ENCODE peak calls at places on chromosomes 13 and 19, in five cellular contexts. E is HCT116, M is SK-N-SH, O is HepG2, B is H1. K is an unnamed sample.

GRCh38 chr19:18202759-18203407 is 959 bp downstream of the RAB3A start:
- DNase-seq in O (no peak), E (no peak), B (no peak), M (peak; percentile 70), K (no peak)

GRCh38 chr13:72097568-72097967 is 230.6 kb upstream of the DACH1 start:
- DNase-seq in O (no peak), M (no peak), E (no peak), B (no peak), K (no peak)

GRCh38 chr19:16860118-16860517 is 28.7 kb upstream of the F2RL3 start:
- DNase-seq in B (no peak), O (no peak), M (no peak), E (no peak), K (no peak)

GRCh38 chr13:109496216-109496615 is 290.2 kb downstream of the IRS2 start:
- DNase-seq in M (no peak), O (no peak), E (no peak), B (no peak), K (no peak)

GRCh38 chr19:771332-771785 is 20.4 kb downstream of the MISP start:
- DNase-seq in O (peak; percentile 63), E (peak; percentile 55), M (peak; percentile 80), B (no peak), K (peak; percentile 66)

GRCh38 chr19:4057913-4058695 is 8.6 kb downstream of the ZBTB7A start:
- DNase-seq in O (peak; percentile 90), B (no peak), E (peak; percentile 42), M (no peak), K (no peak)

GRCh38 chr19:16527971-16528521 is 14.2 kb downstream of the CHERP start:
- DNase-seq in O (no peak), E (no peak), B (no peak), M (peak; percentile 61), K (peak; percentile 22)

GRCh38 chr13:59247166-59247565 is 916.6 kb downstream of the DIAPH3 start:
- DNase-seq in M (no peak), E (no peak), O (no peak), B (no peak), K (peak; percentile 12)

GRCh38 chr19:42879613-42880012 is at the start of gene PSG1:
- DNase-seq in B (no peak), O (no peak), M (no peak), E (no peak), K (no peak)

GRCh38 chr13:113184568-113185440 is 23.7 kb downstream of the PCID2 start:
- DNase-seq in E (no peak), B (no peak), O (no peak), M (no peak), K (no peak)

GRCh38 chr19:5005096-5005495 is 36.2 kb downstream of the KDM4B start:
- DNase-seq in E (no peak), B (no peak), M (no peak), O (no peak), K (no peak)

GRCh38 chr19:34305221-34306058 is 51.1 kb downstream of the GARRE1 start:
- DNase-seq in O (no peak), M (no peak), E (no peak), B (no peak), K (no peak)

GRCh38 chr13:99870541-99870940 is 101.0 kb downstream of the ZIC5 start:
- DNase-seq in B (no peak), M (no peak), E (no peak), O (no peak), K (no peak)

GRCh38 chr13:99218969-99219368 is 18.3 kb downstream of the UBAC2 start:
- DNase-seq in M (no peak), O (no peak), E (no peak), B (no peak), K (no peak)

GRCh38 chr13:34208326-34208725 is 390.4 kb downstream of the RFC3 start:
- DNase-seq in M (no peak), B (no peak), O (no peak), E (no peak), K (no peak)

GRCh38 chr13:36418022-36418805 is 14.1 kb upstream of the CCNA1 start:
- DNase-seq in E (no peak), O (no peak), B (no peak), M (no peak), K (no peak)

GRCh38 chr19:2426661-2427322 is 594 bp downstream of the TIMM13 start:
- DNase-seq in E (peak; percentile 16), B (no peak), M (peak; percentile 94), O (peak; percentile 64), K (peak; percentile 37)
- TF ChIP-seq JUND in E (no peak), B (no peak), M (no peak), O (no peak), K (no peak)

GRCh38 chr19:46404039-46404883 is 9.1 kb downstream of the CCDC8 start:
- DNase-seq in M (no peak), O (peak; percentile 69), E (no peak), B (no peak), K (no peak)
- TF ChIP-seq JUND in M (no peak), O (no peak), E (no peak), B (no peak), K (no peak)

DNA sequence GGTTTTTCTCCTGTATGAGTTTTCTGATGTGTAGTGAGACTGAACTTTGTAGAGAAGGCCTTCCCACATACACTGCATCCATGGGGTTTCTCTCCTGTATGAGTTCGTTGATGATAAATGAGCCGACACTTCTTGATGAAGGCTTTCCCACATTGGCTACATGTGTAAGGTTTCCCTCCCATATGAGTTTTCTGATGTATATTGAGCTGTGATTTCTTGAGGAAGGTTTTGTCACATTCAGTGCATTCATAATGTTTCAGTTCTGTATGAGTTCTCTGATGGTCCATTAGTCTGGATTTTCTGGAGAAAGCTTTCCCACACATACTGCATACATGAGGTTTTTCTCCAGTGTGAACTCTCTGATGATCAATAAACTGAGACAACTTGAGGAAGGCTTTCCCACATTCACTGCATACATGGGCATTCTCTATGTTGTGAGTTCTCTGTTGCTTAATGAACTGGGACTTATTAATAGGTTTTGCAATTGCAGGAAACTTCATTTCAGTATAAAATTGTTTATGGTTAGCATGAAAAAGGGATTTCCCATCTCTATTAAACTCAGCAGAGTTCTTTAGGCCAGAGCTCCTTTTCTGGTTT is 7.5 kb upstream of the ZNF350 start:
- DNase-seq in O (no peak), B (no peak), M (no peak), E (no peak), K (no peak)
- TF ChIP-seq JUND in O (no peak), B (no peak), M (no peak), E (no peak), K (no peak)

GRCh38 chr19:6373096-6373812 is 660 bp downstream of the ALKBH7 start:
- DNase-seq in O (peak; percentile 88), E (peak; percentile 93), M (peak; percentile 98), B (peak; percentile 98), K (peak; percentile 73)

GRCh38 chr19:6374711-6375410 is 872 bp downstream of the PSPN start:
- DNase-seq in E (no peak), O (no peak), B (no peak), M (no peak), K (no peak)

GRCh38 chr19:6374179-6374709 is 1.5 kb downstream of the PSPN start:
- DNase-seq in E (no peak), M (no peak), B (no peak), O (no peak), K (no peak)

GRCh38 chr19:6372594-6373095 is at the start of gene ALKBH7:
- DNase-seq in M (peak; percentile 90), E (peak; percentile 100), B (peak; percentile 97), O (peak; percentile 99), K (no peak)

DNA sequence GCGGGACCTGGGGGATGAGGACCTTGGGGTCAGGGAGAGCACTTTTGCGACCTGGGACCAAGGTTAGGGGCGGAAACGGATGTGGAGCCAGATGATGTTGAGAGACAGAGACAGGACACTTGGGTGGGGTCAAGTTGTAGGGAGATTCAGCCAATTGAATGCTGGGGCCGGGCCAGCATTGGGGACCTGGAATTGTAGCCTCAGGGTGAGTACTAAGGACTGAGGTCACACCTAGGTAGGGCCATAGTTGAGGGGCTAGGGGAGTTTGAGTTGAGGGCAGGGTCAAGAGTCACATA is 1.2 kb downstream of the ALKBH7 start:
- DNase-seq in M (no peak), B (no peak), E (no peak), O (no peak), K (no peak)
- TF ChIP-seq JUND in M (no peak), B (no peak), E (no peak), O (no peak), K (no peak)

GRCh38 chr19:48501446-48501960 is 10.1 kb downstream of the LMTK3 start:
- DNase-seq in E (no peak), O (peak; percentile 84), M (no peak), B (peak; percentile 49), K (peak; percentile 98)

GRCh38 chr19:48500830-48501445 is 10.7 kb downstream of the LMTK3 start:
- DNase-seq in B (no peak), E (no peak), M (peak; percentile 6), O (no peak), K (no peak)

GRCh38 chr19:48499352-48500090 is 12.1 kb downstream of the LMTK3 start:
- DNase-seq in B (no peak), E (no peak), M (no peak), O (no peak), K (no peak)

GRCh38 chr19:48502720-48503018 is 9.0 kb downstream of the LMTK3 start:
- DNase-seq in E (no peak), M (no peak), B (no peak), O (no peak), K (no peak)

GRCh38 chr19:48501961-48502719 is 9.5 kb downstream of the LMTK3 start:
- DNase-seq in O (peak; percentile 86), E (peak; percentile 99), B (peak; percentile 100), M (peak; percentile 85), K (peak; percentile 76)
- TF ChIP-seq JUND in O (no peak), E (no peak), B (no peak), M (no peak), K (no peak)

K was measured in T47D.